ENCODE peak calls at places on chromosomes 11 and 22, in seven cellular contexts. D is transverse colon, Y is ovary, V is A549, H is tibial nerve, J is K562, U is stomach. W is an unnamed sample.

GRCh38 chr11:121123670-121124069 is 22.6 kb downstream of the TECTA start:
- DNase-seq in H (no peak), Y (no peak), V (no peak), J (no peak), U (no peak), D (no peak), W (no peak)

GRCh38 chr11:116738975-116739374 is 33.8 kb downstream of the BUD13 start:
- DNase-seq in U (no peak), V (no peak), Y (no peak), D (no peak), J (no peak), H (no peak), W (no peak)

GRCh38 chr11:110077866-110078325 is 15.3 kb upstream of the ZC3H12C start:
- DNase-seq in V (no peak), D (no peak), Y (no peak), U (no peak), H (no peak), J (peak), W (no peak)

GRCh38 chr11:101612481-101612880 is 28.7 kb upstream of the TRPC6 start:
- DNase-seq in Y (no peak), V (no peak), D (no peak), J (no peak), H (no peak), U (no peak), W (no peak)

GRCh38 chr22:41528938-41529561 is 15.2 kb downstream of the POLR3H start:
- DNase-seq in J (no peak), H (no peak), V (no peak), Y (no peak), D (no peak), U (no peak), W (no peak)

GRCh38 chr11:1907955-1908354 is 11.5 kb upstream of the TNNT3 start:
- DNase-seq in D (no peak), H (no peak), V (no peak), Y (no peak), U (no peak), J (no peak), W (no peak)

GRCh38 chr11:20367313-20367948 is 3.9 kb downstream of the HTATIP2 start:
- DNase-seq in J (peak), H (no peak), V (peak), D (peak), U (peak), Y (peak), W (peak)

GRCh38 chr22:33932997-33933396 is 12.7 kb upstream of the LARGE1 start:
- DNase-seq in J (no peak), U (no peak), Y (no peak), V (no peak), H (no peak), D (no peak), W (no peak)

GRCh38 chr22:22030493-22031182 is 48.1 kb upstream of the TOP3B start:
- DNase-seq in U (no peak), H (no peak), Y (no peak), J (peak), D (peak), V (peak), W (no peak)

GRCh38 chr11:103798029-103798428 is 238.4 kb upstream of the DDI1 start:
- DNase-seq in V (no peak), D (no peak), U (no peak), Y (no peak), J (no peak), H (no peak), W (no peak)

GRCh38 chr11:8809185-8809584 is 101.8 kb upstream of the AKIP1 start:
- DNase-seq in D (no peak), J (no peak), V (no peak), H (no peak), U (no peak), Y (no peak), W (no peak)

GRCh38 chr22:28829358-28830181 is 29.2 kb upstream of the XBP1 start:
- DNase-seq in H (peak), Y (peak), J (peak), U (peak), V (peak), D (peak), W (peak)

GRCh38 chr11:128653828-128654231 is 40.0 kb upstream of the FLI1 start:
- DNase-seq in D (peak), U (peak), V (peak), H (no peak), Y (no peak), J (no peak), W (peak)

GRCh38 chr11:19660076-19660475 is 52.6 kb upstream of the NAV2 start:
- DNase-seq in U (no peak), J (peak), H (no peak), D (no peak), V (peak), Y (no peak), W (no peak)

GRCh38 chr11:3193373-3194015 is 25.1 kb downstream of the MRGPRG start:
- DNase-seq in U (peak), V (no peak), D (peak), J (no peak), H (no peak), Y (no peak), W (peak)

GRCh38 chr11:107951105-107951504 is 22.9 kb downstream of the RAB39A start:
- DNase-seq in D (no peak), Y (no peak), U (no peak), J (no peak), H (no peak), V (no peak), W (no peak)

GRCh38 chr11:44887598-44887997 is 63.1 kb downstream of the TP53I11 start:
- DNase-seq in U (no peak), J (no peak), Y (no peak), V (no peak), H (no peak), D (no peak), W (no peak)

GRCh38 chr11:119942021-119942420 is 195.9 kb downstream of the TRIM29 start:
- DNase-seq in J (peak), U (no peak), H (no peak), D (no peak), Y (no peak), V (no peak), W (no peak)

GRCh38 chr22:32815059-32815458 is 13.6 kb downstream of the TIMP3 start:
- DNase-seq in D (no peak), V (no peak), U (no peak), Y (no peak), J (no peak), H (no peak), W (peak)

GRCh38 chr11:1546536-1547466 is 25.3 kb downstream of the DUSP8 start:
- DNase-seq in U (peak), J (peak), H (no peak), Y (no peak), D (peak), V (peak), W (no peak)

GRCh38 chr11:86052697-86053641 is 15.9 kb downstream of the PICALM start:
- DNase-seq in U (no peak), Y (no peak), V (no peak), H (no peak), J (no peak), D (no peak), W (no peak)

GRCh38 chr22:39661501-39661841 is 90.9 kb downstream of the CACNA1I start:
- DNase-seq in J (no peak), U (no peak), D (no peak), V (no peak), Y (no peak), H (no peak), W (no peak)
- H3K27ac ChIP-seq in J (no peak), U (no peak), D (no peak), V (no peak), Y (no peak), H (no peak), W (no peak)

GRCh38 chr11:78427615-78428272 is 10.1 kb upstream of the GAB2 start:
- DNase-seq in V (no peak), H (no peak), D (no peak), U (no peak), Y (no peak), J (no peak), W (no peak)
- TF ChIP-seq EP300 in V (no peak), H (peak), D (no peak), U (no peak), Y (no peak), J (no peak), W (no peak)

GRCh38 chr11:326842-327580 is 6.4 kb upstream of the IFITM3 start:
- DNase-seq in V (no peak), D (peak), H (peak), Y (peak), U (peak), J (peak), W (peak)

GRCh38 chr11:327581-327923 is 6.9 kb upstream of the IFITM3 start:
- DNase-seq in Y (no peak), U (no peak), D (no peak), H (no peak), J (no peak), V (no peak), W (no peak)

GRCh38 chr11:329886-330253 is 9.2 kb upstream of the IFITM3 start:
- DNase-seq in U (no peak), V (no peak), D (no peak), Y (no peak), J (no peak), H (no peak), W (peak)

GRCh38 chr11:326592-326841 is 5.9 kb upstream of the IFITM3 start:
- DNase-seq in V (no peak), H (no peak), J (no peak), Y (no peak), D (no peak), U (no peak), W (no peak)

DNA sequence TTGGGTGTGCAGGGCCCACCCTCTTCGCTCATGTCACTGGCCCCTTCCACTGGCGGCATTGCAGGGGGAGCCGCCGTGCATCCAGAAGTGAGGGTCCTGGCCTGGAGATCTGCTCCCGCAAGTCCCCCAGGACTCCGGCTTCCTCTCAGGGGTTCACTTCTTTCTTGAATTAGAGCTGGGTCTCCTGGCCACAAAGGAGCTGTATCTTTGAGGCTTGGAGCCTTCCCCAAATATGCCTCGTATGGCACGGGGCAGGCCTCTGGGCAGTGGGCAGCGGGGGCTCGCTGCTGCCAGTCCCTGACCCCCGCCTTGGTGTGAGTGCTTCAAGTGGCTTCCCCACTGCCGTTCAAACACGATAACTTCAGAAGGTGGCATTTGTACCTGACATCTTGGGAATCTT is 7.4 kb upstream of the IFITM3 start:
- DNase-seq in Y (no peak), V (no peak), D (no peak), H (no peak), U (no peak), J (no peak), W (peak)
- H3K27ac ChIP-seq in Y (peak), V (no peak), D (no peak), H (peak), U (peak), J (peak), W (peak)

DNA sequence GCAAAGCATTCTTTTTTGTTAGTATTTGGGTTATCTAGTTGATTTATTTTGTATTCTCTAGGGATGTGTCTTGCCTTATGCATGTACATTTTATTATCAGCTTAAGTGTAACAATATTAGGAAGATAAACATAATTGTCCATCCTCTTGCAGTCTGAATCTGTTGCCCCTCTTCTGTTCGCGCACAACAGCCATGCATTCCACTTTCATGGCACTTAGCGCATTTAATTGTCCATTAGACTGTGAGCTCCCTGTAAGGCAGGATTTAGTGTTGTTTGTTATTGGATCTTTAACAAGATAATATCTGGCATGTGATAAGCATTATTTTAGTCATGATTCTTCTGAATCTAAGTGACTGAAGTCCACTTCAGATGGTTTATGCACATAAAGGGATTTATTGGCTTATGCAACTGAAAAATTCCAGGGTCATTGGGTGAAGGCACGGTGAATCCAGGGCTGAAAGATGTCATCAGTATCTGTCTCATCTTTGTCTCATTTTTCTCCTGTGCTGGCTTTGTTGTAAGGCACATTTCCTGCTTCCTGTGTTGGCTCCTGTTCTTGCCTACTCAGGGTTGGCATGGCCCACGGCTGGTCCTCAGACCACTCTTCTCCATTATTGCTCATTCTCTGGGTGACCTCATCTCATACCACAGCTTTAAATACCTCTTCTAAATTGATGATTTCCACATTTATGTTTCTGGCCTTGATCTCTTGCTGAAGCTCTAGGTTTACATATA is 37.5 kb downstream of the ATXN10 start:
- DNase-seq in V (peak), H (no peak), J (no peak), Y (no peak), U (no peak), D (no peak), W (no peak)
- TF ChIP-seq EP300 in V (peak), H (no peak), J (no peak), Y (no peak), U (no peak), D (no peak), W (no peak)